ENCODE peak calls at places on chromosomes 16 and 17, in nine cellular contexts. Q, A, R, F, E, H, G, C and L are unnamed samples.

GRCh38 chr17:676060-676745 is 38.4 kb downstream of the VPS53 start:
- DNase-seq in Q (no peak), A (no peak), R (peak), F (no peak), E (peak), H (no peak), G (peak), C (no peak), L (no peak)

GRCh38 chr17:66790476-66791061 is 44.3 kb upstream of the CACNG5 start:
- DNase-seq in Q (no peak), A (no peak), R (peak), F (no peak), E (no peak), H (peak), G (no peak), C (no peak), L (no peak)

GRCh38 chr16:46765050-46765449 is 16.9 kb upstream of the MYLK3 start:
- DNase-seq in Q (no peak), A (no peak), R (peak), F (no peak), E (no peak), H (no peak), G (no peak), C (peak), L (no peak)

GRCh38 chr17:61422116-61422799 is 22.6 kb downstream of the TBX2 start:
- DNase-seq in Q (peak), A (no peak), R (no peak), F (no peak), E (no peak), H (no peak), G (no peak), C (no peak), L (no peak)

GRCh38 chr17:37039269-37039668 is 90.5 kb downstream of the AATF start:
- DNase-seq in Q (no peak), A (no peak), R (no peak), F (no peak), E (no peak), H (no peak), G (no peak), C (no peak), L (no peak)

GRCh38 chr16:20409398-20410152 is at the start of gene ACSM5:
- DNase-seq in Q (no peak), A (no peak), R (no peak), F (no peak), E (no peak), H (peak), G (peak), C (no peak), L (no peak)

GRCh38 chr16:425082-425718 is at the start of gene RAB11FIP3:
- DNase-seq in Q (peak), A (peak), R (peak), F (peak), E (no peak), H (peak), G (peak), C (no peak), L (no peak)

GRCh38 chr16:49701867-49702494 is 153.9 kb downstream of the ZNF423 start:
- DNase-seq in Q (peak), A (peak), R (peak), F (peak), E (no peak), H (peak), G (peak), C (peak), L (no peak)

GRCh38 chr16:3646348-3646920 is 8.1 kb upstream of the DNASE1 start:
- DNase-seq in Q (no peak), A (peak), R (no peak), F (no peak), E (no peak), H (peak), G (peak), C (no peak), L (no peak)

GRCh38 chr16:12535535-12536411 is 267.9 kb downstream of the CPPED1 start:
- DNase-seq in Q (peak), A (no peak), R (no peak), F (no peak), E (no peak), H (peak), G (no peak), C (no peak), L (no peak)

GRCh38 chr17:17526369-17526768 is 30.2 kb upstream of the RASD1 start:
- DNase-seq in Q (no peak), A (no peak), R (no peak), F (no peak), E (no peak), H (no peak), G (peak), C (no peak), L (no peak)

GRCh38 chr17:78714534-78714933 is 67.5 kb downstream of the CYTH1 start:
- DNase-seq in Q (no peak), A (no peak), R (no peak), F (no peak), E (no peak), H (peak), G (no peak), C (no peak), L (no peak)

GRCh38 chr17:78716814-78717393 is 65.2 kb downstream of the CYTH1 start:
- DNase-seq in Q (peak), A (peak), R (peak), F (peak), E (no peak), H (peak), G (peak), C (no peak), L (no peak)

GRCh38 chr17:78716292-78716691 is 65.8 kb downstream of the CYTH1 start:
- DNase-seq in Q (no peak), A (no peak), R (no peak), F (no peak), E (no peak), H (no peak), G (no peak), C (no peak), L (no peak)

GRCh38 chr17:78715876-78716275 is 66.2 kb downstream of the CYTH1 start:
- DNase-seq in Q (no peak), A (no peak), R (no peak), F (no peak), E (no peak), H (no peak), G (no peak), C (no peak), L (no peak)

DNA sequence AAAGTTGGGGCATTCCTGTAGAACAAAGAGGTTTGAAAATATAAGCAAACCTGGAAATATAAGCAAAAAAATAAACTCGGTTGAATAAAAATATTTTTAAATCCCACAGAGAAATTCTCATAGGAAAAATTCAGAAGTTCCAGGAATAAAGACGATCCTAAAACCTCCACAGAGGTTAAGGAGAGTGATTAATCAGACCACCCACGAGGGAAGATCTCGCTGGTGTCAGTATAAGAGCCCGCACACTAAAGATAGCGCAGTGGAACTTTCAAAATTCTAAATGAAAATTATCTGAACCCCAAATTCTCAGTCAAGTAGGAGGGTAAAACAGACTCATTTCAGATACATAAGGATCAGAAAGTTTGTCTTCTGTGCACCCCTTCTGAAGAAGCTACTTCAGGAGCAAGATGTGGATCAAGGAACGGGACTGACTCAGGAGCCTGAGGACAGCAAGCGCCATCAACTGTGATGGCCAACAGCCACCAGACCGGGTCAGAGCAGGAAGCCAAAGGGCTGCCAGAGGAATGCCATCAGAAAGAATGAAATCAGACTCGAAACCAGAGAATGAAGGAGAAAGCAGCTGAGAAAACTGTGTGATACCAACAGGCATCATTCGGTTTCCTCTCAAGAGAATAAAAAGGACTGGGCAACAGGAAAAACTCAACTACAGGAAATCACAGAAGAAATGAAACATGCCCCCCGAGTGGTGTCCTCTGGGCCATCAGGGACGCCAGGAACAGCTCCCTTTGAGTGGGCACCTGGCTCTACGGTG is 66.9 kb downstream of the CYTH1 start:
- DNase-seq in Q (no peak), A (no peak), R (no peak), F (no peak), E (no peak), H (peak), G (no peak), C (no peak), L (no peak)
- H3K4me3 ChIP-seq in Q (no peak), A (no peak), R (no peak), F (peak), E (no peak), H (no peak), G (no peak), C (no peak), L (no peak)

GRCh38 chr16:23676924-23677480 is 1.7 kb upstream of the PLK1 start:
- DNase-seq in Q (peak), A (no peak), R (no peak), F (no peak), E (no peak), H (no peak), G (no peak), C (no peak), L (no peak)
- TF ChIP-seq CTCF in Q (no peak), A (no peak), R (no peak), F (no peak), E (no peak), H (no peak), G (no peak), C (no peak), L (no peak)

GRCh38 chr16:74577882-74578366 is 29.0 kb downstream of the GLG1 start:
- DNase-seq in Q (peak), A (no peak), R (peak), F (no peak), E (peak), H (no peak), G (no peak), C (peak), L (no peak)
- H3K4me3 ChIP-seq in Q (no peak), A (no peak), R (no peak), F (no peak), E (no peak), H (no peak), G (no peak), C (no peak), L (no peak)

GRCh38 chr16:72654535-72654934 is 393.4 kb downstream of the ZFHX3 start:
- DNase-seq in Q (no peak), A (no peak), R (no peak), F (no peak), E (no peak), H (no peak), G (no peak), C (no peak), L (no peak)

GRCh38 chr16:72658888-72659717 is 388.8 kb downstream of the ZFHX3 start:
- DNase-seq in Q (peak), A (no peak), R (peak), F (no peak), E (no peak), H (no peak), G (no peak), C (no peak), L (no peak)

GRCh38 chr16:72657164-72657563 is 390.8 kb downstream of the ZFHX3 start:
- DNase-seq in Q (no peak), A (no peak), R (no peak), F (no peak), E (no peak), H (no peak), G (no peak), C (no peak), L (no peak)

GRCh38 chr16:72657791-72658190 is 390.1 kb downstream of the ZFHX3 start:
- DNase-seq in Q (no peak), A (no peak), R (no peak), F (no peak), E (no peak), H (no peak), G (no peak), C (no peak), L (no peak)
- TF ChIP-seq CTCF in Q (no peak), A (no peak), R (no peak), F (no peak), E (no peak), H (no peak), G (no peak), C (no peak), L (no peak)